ENCODE peak calls at places on chromosomes 7 and 10, in seven cellular contexts. J is CD4-positive, alpha-beta T cell; N is uterus; L is ascending aorta; Y is fibroblast of lung; T is RWPE1; E is heart left ventricle. I is an unnamed sample.
A peak's percentile ranks its signal among the peaks of the same experiment; 100 is the strongest.

GRCh38 chr10:62075912-62076311 is 174.4 kb downstream of the ARID5B start:
- DNase-seq in J (no peak), N (no peak), L (no peak), Y (peak; percentile 31), T (no peak), E (no peak), I (no peak)

GRCh38 chr7:27123021-27123476 is 7.5 kb downstream of the HOXA4 start:
- DNase-seq in J (no peak), N (no peak), L (peak; percentile 54), Y (peak; percentile 72), T (no peak), E (no peak), I (no peak)

GRCh38 chr7:16754869-16755317 is 1.3 kb downstream of the TSPAN13 start:
- DNase-seq in J (no peak), N (no peak), L (no peak), Y (peak; percentile 42), T (no peak), E (no peak), I (no peak)

GRCh38 chr10:116120688-116121087 is 152.3 kb downstream of the GFRA1 start:
- DNase-seq in J (no peak), N (no peak), L (no peak), Y (no peak), T (no peak), E (no peak), I (no peak)

GRCh38 chr7:107286751-107287621 is 118.2 kb downstream of the HBP1 start:
- DNase-seq in J (no peak), N (no peak), L (no peak), Y (no peak), T (no peak), E (no peak), I (no peak)

GRCh38 chr10:132120200-132120599 is 54.5 kb downstream of the JAKMIP3 start:
- DNase-seq in J (no peak), N (no peak), L (no peak), Y (no peak), T (no peak), E (peak; percentile 31), I (no peak)

GRCh38 chr7:102873470-102874165 is 39.2 kb upstream of the LRRC17 start:
- DNase-seq in J (no peak), N (no peak), L (no peak), Y (no peak), T (no peak), E (no peak), I (no peak)

GRCh38 chr10:80473692-80474596 is 19.8 kb downstream of the TSPAN14 start:
- DNase-seq in J (no peak), N (no peak), L (peak; percentile 49), Y (peak; percentile 59), T (peak; percentile 83), E (no peak), I (no peak)

GRCh38 chr10:32299354-32299980 is 47.5 kb downstream of the EPC1 start:
- DNase-seq in J (no peak), N (no peak), L (no peak), Y (no peak), T (no peak), E (no peak), I (no peak)

GRCh38 chr10:14405076-14406065 is 74.6 kb upstream of the FRMD4A start:
- DNase-seq in J (no peak), N (no peak), L (no peak), Y (peak; percentile 99), T (no peak), E (no peak), I (no peak)

GRCh38 chr10:132173185-132173584 is 13.6 kb upstream of the DPYSL4 start:
- DNase-seq in J (no peak), N (no peak), L (no peak), Y (no peak), T (no peak), E (peak; percentile 20), I (peak; percentile 57)

GRCh38 chr10:24383681-24384106 is 174.8 kb downstream of the KIAA1217 start:
- DNase-seq in J (no peak), N (peak; percentile 69), L (peak; percentile 95), Y (peak; percentile 99), T (peak; percentile 96), E (peak; percentile 90), I (peak; percentile 32)

GRCh38 chr7:102874966-102875365 is 37.8 kb upstream of the LRRC17 start:
- DNase-seq in J (no peak), N (no peak), L (no peak), Y (peak; percentile 78), T (no peak), E (no peak), I (no peak)

GRCh38 chr10:111151595-111151994 is 74.8 kb downstream of the ADRA2A start:
- DNase-seq in J (no peak), N (no peak), L (no peak), Y (no peak), T (no peak), E (no peak), I (no peak)
- H3K27ac ChIP-seq in J (no peak overlapping the region), N (no peak overlapping the region), L (no peak overlapping the region), Y (no peak overlapping the region), T (no peak overlapping the region), E (no peak overlapping the region), I (no peak overlapping the region)

GRCh38 chr10:71268247-71268691 is 50.8 kb upstream of the SLC29A3 start:
- DNase-seq in J (no peak), N (peak; percentile 51), L (peak; percentile 70), Y (peak; percentile 59), T (no peak), E (peak; percentile 45), I (peak; percentile 48)

GRCh38 chr10:71267508-71268240 is 51.4 kb upstream of the SLC29A3 start:
- DNase-seq in J (no peak), N (no peak), L (no peak), Y (no peak), T (no peak), E (peak; percentile 63), I (no peak)

GRCh38 chr10:71270301-71270777 is 48.7 kb upstream of the SLC29A3 start:
- DNase-seq in J (no peak), N (peak; percentile 76), L (no peak), Y (peak; percentile 79), T (peak; percentile 74), E (no peak), I (no peak)

GRCh38 chr10:71269301-71270288 is 49.5 kb upstream of the SLC29A3 start:
- DNase-seq in J (no peak), N (peak; percentile 46), L (no peak), Y (peak; percentile 59), T (no peak), E (peak; percentile 53), I (no peak)

GRCh38 chr10:71268751-71269150 is 50.3 kb upstream of the SLC29A3 start:
- DNase-seq in J (no peak), N (no peak), L (peak; percentile 71), Y (peak; percentile 46), T (no peak), E (peak; percentile 78), I (peak; percentile 50)
- TF ChIP-seq CTCF in J (no peak), N (no peak), L (no peak), Y (no peak), T (no peak), E (no peak), I (peak; percentile 7)

GRCh38 chr7:22488643-22489462 is 11.1 kb downstream of the STEAP1B start:
- DNase-seq in J (peak; percentile 45), N (peak; percentile 56), L (peak; percentile 79), Y (peak; percentile 43), T (peak; percentile 75), E (no peak), I (peak; percentile 77)
- H3K27ac ChIP-seq in J (no peak overlapping the region), N (no peak overlapping the region), L (no peak overlapping the region), Y (no peak overlapping the region), T (no peak overlapping the region), E (no peak overlapping the region), I (peak overlapping the region; percentile 10)

DNA sequence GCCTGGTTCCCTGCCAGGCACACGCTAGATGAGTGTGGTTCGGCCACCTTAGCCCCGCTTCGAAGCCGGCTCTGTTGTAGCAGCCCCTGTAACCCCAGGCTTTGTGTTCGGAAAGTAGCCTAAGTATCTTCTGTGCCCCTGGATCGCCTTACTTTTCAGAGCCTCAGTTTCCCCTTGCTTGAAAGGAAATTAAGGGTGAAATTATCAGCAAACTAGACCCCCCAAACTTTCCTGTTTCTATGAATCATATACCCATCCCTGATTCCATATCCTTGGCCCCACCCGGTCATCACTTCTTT is 312 bp downstream of the PDCD11 start:
- DNase-seq in J (no peak), N (no peak), L (no peak), Y (no peak), T (peak; percentile 44), E (no peak), I (no peak)
- TF ChIP-seq CTCF in J (no peak), N (no peak), L (no peak), Y (no peak), T (no peak), E (no peak), I (no peak)

GRCh38 chr7:7251742-7252141 is 69.4 kb downstream of the C1GALT1 start:
- DNase-seq in J (no peak), N (no peak), L (no peak), Y (no peak), T (no peak), E (no peak), I (no peak)

GRCh38 chr7:7242899-7243298 is 60.6 kb downstream of the C1GALT1 start:
- DNase-seq in J (no peak), N (no peak), L (no peak), Y (no peak), T (no peak), E (no peak), I (no peak)

GRCh38 chr7:7246223-7246622 is 63.9 kb downstream of the C1GALT1 start:
- DNase-seq in J (no peak), N (no peak), L (no peak), Y (no peak), T (no peak), E (no peak), I (no peak)

GRCh38 chr7:7249814-7250213 is 67.5 kb downstream of the C1GALT1 start:
- DNase-seq in J (no peak), N (no peak), L (no peak), Y (no peak), T (no peak), E (no peak), I (no peak)

DNA sequence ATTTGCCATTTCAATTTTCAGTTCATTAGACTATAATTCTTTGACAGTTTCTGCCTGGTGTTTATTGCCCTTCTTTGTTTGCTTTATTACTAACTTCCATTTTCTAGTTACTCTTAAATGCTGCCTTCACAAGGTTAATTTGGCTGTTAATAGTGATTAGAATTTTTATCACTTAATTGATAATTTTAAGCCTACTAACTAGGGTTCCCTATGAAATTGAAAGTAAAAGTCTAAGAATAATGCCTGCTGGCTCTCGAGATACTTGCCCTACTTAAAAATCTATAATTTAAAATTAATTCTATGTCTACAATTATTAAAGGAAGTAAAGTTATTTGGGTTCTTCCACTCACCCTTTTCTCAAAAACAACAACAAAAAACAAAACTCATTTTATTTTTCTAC is 65.3 kb downstream of the C1GALT1 start:
- DNase-seq in J (no peak), N (no peak), L (no peak), Y (no peak), T (no peak), E (no peak), I (no peak)
- H3K27ac ChIP-seq in J (no peak overlapping the region), N (no peak overlapping the region), L (no peak overlapping the region), Y (no peak overlapping the region), T (no peak overlapping the region), E (no peak overlapping the region), I (no peak overlapping the region)